ENCODE peak calls at places on chromosomes 11 and 22, in eight cellular contexts. M, O, B, X, U, I, P and H are unnamed samples. For H3K4me1, the result is how much of the 10 kb centered on the place peaks cover.

GRCh38 chr11:18768472-18768901 is 23.1 kb downstream of the PTPN5 start:
- DNase-seq in X (no peak), P (no peak), I (peak), M (no peak), O (peak), B (no peak), U (no peak), H (no peak)

GRCh38 chr11:45798793-45799441 is 6.0 kb upstream of the SLC35C1 start:
- DNase-seq in B (no peak), X (no peak), O (no peak), U (no peak), M (no peak), I (no peak), P (no peak), H (peak)

GRCh38 chr11:61362542-61362875 is 335 bp downstream of the TMEM138 start:
- DNase-seq in M (no peak), U (no peak), I (peak), P (no peak), O (no peak), B (peak), X (no peak), H (peak)

GRCh38 chr11:42906226-42906625 is 405.6 kb upstream of the API5 start:
- DNase-seq in B (no peak), I (no peak), U (no peak), P (no peak), M (no peak), X (no peak), O (no peak), H (no peak)

GRCh38 chr11:73818838-73819237 is 31.2 kb downstream of the MRPL48 start:
- DNase-seq in P (peak), O (no peak), M (no peak), U (no peak), X (no peak), B (no peak), I (no peak), H (peak)

GRCh38 chr11:2443881-2444300 is 423 bp downstream of the TRPM5 start:
- DNase-seq in U (no peak), I (no peak), P (no peak), B (no peak), O (peak), M (no peak), X (no peak), H (no peak)

GRCh38 chr11:43316451-43316850 is 4.7 kb downstream of the API5 start:
- DNase-seq in M (no peak), O (no peak), X (peak), B (peak), P (no peak), U (no peak), I (peak), H (no peak)

GRCh38 chr22:26054846-26055245 is 114.4 kb upstream of the SEZ6L start:
- DNase-seq in I (no peak), X (no peak), B (no peak), M (no peak), P (no peak), O (no peak), U (no peak), H (no peak)

GRCh38 chr11:66639066-66639813 is 737 bp downstream of the RBM4 start:
- DNase-seq in U (no peak), X (peak), P (peak), I (peak), M (no peak), O (no peak), B (peak), H (peak)

GRCh38 chr11:2801711-2802388 is 83.7 kb downstream of the CDKN1C start:
- DNase-seq in I (no peak), P (no peak), X (no peak), U (no peak), M (peak), B (no peak), O (peak), H (no peak)

GRCh38 chr11:126440792-126441514 is 85.5 kb downstream of the ST3GAL4 start:
- DNase-seq in B (peak), I (peak), O (peak), P (peak), M (peak), X (peak), U (peak), H (peak)

GRCh38 chr11:75938543-75938942 is 123.5 kb downstream of the UVRAG start:
- DNase-seq in B (peak), P (no peak), X (no peak), O (no peak), U (no peak), M (no peak), I (no peak), H (peak)

GRCh38 chr11:61630104-61630503 is 49.2 kb upstream of the SYT7 start:
- DNase-seq in M (no peak), I (no peak), O (no peak), B (no peak), P (no peak), X (no peak), U (no peak), H (no peak)

GRCh38 chr11:12506502-12506921 is 129.1 kb downstream of the PARVA start:
- DNase-seq in P (no peak), I (no peak), X (peak), O (no peak), B (no peak), M (no peak), U (no peak), H (peak)

GRCh38 chr11:12507391-12507790 is 130.0 kb downstream of the PARVA start:
- DNase-seq in U (no peak), X (no peak), M (no peak), P (no peak), I (no peak), O (no peak), B (no peak), H (no peak)

GRCh38 chr11:12503886-12504285 is 126.5 kb downstream of the PARVA start:
- DNase-seq in M (no peak), B (no peak), U (no peak), I (no peak), P (no peak), X (no peak), O (no peak), H (no peak)

GRCh38 chr11:12502950-12503579 is 125.7 kb downstream of the PARVA start:
- DNase-seq in P (peak), U (no peak), M (no peak), X (no peak), I (no peak), B (peak), O (peak), H (peak)

GRCh38 chr11:12505183-12505582 is 127.8 kb downstream of the PARVA start:
- DNase-seq in O (no peak), P (peak), I (no peak), X (no peak), B (no peak), M (no peak), U (no peak), H (no peak)
- H3K4me1 ChIP-seq in O (under half), P (under half), I (under half), X (under half), B (under half), M (under half), U (under half), H (under half)

GRCh38 chr11:110094298-110095073 is 1.3 kb downstream of the ZC3H12C start:
- DNase-seq in B (no peak), O (no peak), I (no peak), P (no peak), X (no peak), U (no peak), M (no peak), H (no peak)

GRCh38 chr11:110095554-110095953 is 2.4 kb downstream of the ZC3H12C start:
- DNase-seq in X (peak), B (peak), I (no peak), P (no peak), O (no peak), U (peak), M (no peak), H (peak)

GRCh38 chr11:110092577-110093406 is at the start of gene ZC3H12C:
- DNase-seq in O (peak), M (peak), P (peak), U (peak), X (peak), B (peak), I (peak), H (peak)

GRCh38 chr11:110091995-110092576 is 1.1 kb upstream of the ZC3H12C start:
- DNase-seq in M (no peak), O (no peak), U (peak), P (peak), B (peak), I (no peak), X (no peak), H (peak)

GRCh38 chr11:110093407-110094297 is 460 bp downstream of the ZC3H12C start:
- DNase-seq in B (peak), X (peak), U (peak), I (peak), P (peak), O (peak), M (peak), H (peak)
- H3K27ac ChIP-seq in B (peak), X (peak), U (peak), I (no peak), P (peak), O (peak), M (no peak), H (peak)

DNA sequence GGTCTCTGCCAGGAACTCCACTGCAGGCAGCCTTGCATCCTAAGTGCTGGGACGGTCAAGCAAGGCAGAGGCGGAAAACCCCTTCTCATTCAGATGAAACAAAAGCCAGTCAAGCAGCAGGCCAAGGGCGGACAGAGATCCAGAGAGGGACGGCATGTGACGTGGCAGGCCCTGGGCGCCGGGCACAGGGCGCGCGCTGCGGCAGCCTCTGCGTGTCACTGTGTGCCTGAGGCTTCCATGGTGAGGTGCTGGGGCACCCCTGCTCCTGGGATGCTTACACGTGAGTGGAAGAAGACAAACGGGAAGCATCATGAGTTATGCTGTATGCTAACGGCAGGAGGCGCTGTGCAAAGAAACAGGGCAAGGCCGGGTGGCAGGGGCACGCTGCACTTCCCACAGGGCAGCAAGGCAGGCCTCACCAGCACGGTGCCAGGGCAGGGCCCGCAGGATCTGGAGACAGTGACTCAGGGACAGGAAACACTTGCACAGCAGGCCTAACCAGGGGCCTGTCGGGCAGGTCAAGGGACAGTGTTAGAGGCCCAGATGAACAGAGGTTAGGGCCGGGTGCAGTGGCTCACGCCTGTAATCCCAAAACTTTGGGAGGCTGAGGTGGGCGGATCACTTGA is 6.1 kb downstream of the TOLLIP start:
- DNase-seq in U (no peak), O (peak), P (peak), B (peak), X (peak), M (peak), I (no peak), H (peak)
- H3K9ac ChIP-seq in U (no peak), O (no peak), P (no peak), B (no peak), X (no peak), M (no peak), I (no peak), H (no peak)

GRCh38 chr11:33321483-33321882 is 64.3 kb downstream of the HIPK3 start:
- DNase-seq in X (no peak), B (no peak), U (no peak), P (no peak), I (no peak), M (no peak), O (no peak), H (no peak)
- H3K4me1 ChIP-seq in X (under half), B (under half), U (under half), P (under half), I (under half), M (under half), O (under half), H (under half)

GRCh38 chr11:36485296-36485870 is 24.7 kb downstream of the TRAF6 start:
- DNase-seq in M (no peak), B (no peak), X (no peak), O (no peak), I (no peak), U (no peak), P (no peak), H (no peak)

GRCh38 chr11:36492724-36493304 is 17.3 kb downstream of the TRAF6 start:
- DNase-seq in U (peak), O (no peak), I (peak), X (peak), M (no peak), B (peak), P (peak), H (peak)

GRCh38 chr11:36488096-36488495 is 22.0 kb downstream of the TRAF6 start:
- DNase-seq in M (no peak), O (no peak), B (no peak), X (no peak), P (no peak), U (no peak), I (peak), H (no peak)

GRCh38 chr11:36490026-36490806 is 19.9 kb downstream of the TRAF6 start:
- DNase-seq in M (no peak), P (no peak), X (no peak), O (no peak), I (no peak), U (no peak), B (no peak), H (no peak)

GRCh38 chr11:36487619-36488018 is 22.5 kb downstream of the TRAF6 start:
- DNase-seq in O (no peak), I (peak), P (no peak), X (no peak), M (no peak), U (no peak), B (no peak), H (no peak)
- H3K27ac ChIP-seq in O (no peak), I (peak), P (no peak), X (no peak), M (no peak), U (no peak), B (no peak), H (no peak)

GRCh38 chr11:68258363-68258765 is 13.4 kb downstream of the C11orf24 start:
- DNase-seq in I (no peak), M (peak), X (no peak), P (no peak), B (no peak), U (no peak), O (no peak), H (no peak)
- H3K9ac ChIP-seq in I (no peak), M (no peak), X (no peak), P (no peak), B (no peak), U (no peak), O (no peak), H (no peak)

GRCh38 chr11:58358969-58359368 is at the start of gene OR5B17:
- DNase-seq in B (no peak), P (no peak), U (no peak), O (no peak), X (no peak), M (no peak), I (no peak), H (no peak)
- H3K4me1 ChIP-seq in B (under half), P (under half), U (under half), O (under half), X (under half), M (under half), I (under half), H (under half)

GRCh38 chr11:86795962-86796361 is 4.4 kb upstream of the PRSS23 start:
- DNase-seq in X (peak), P (no peak), U (no peak), B (no peak), M (no peak), I (no peak), O (no peak), H (no peak)
- H3K27ac ChIP-seq in X (no peak), P (no peak), U (no peak), B (no peak), M (no peak), I (no peak), O (no peak), H (no peak)